ENCODE peak calls at places on chromosomes 3 and 15, in four cellular contexts. One of them, this sample, is unnamed. For H3K4me1, the result is how much of the 10 kb centered on the place peaks cover.

GRCh38 chr15:86611392-86612040 is 531.8 kb downstream of the AGBL1 start:
- DNase-seq in breast epithelium: no peak
- DNase-seq in A549: peak
- DNase-seq in IMR-90: no peak
- DNase-seq in this sample: no peak

GRCh38 chr15:25936004-25936403 is 72.9 kb upstream of the ATP10A start:
- DNase-seq in breast epithelium: no peak
- DNase-seq in A549: no peak
- DNase-seq in IMR-90: peak
- DNase-seq in this sample: no peak

GRCh38 chr15:73752817-73753214 is 335 bp downstream of the INSYN1 start:
- DNase-seq in breast epithelium: no peak
- DNase-seq in A549: no peak
- DNase-seq in IMR-90: no peak
- DNase-seq in this sample: no peak

GRCh38 chr15:60137711-60138396 is 133.7 kb downstream of the FOXB1 start:
- DNase-seq in breast epithelium: no peak
- DNase-seq in A549: no peak
- DNase-seq in IMR-90: no peak
- DNase-seq in this sample: no peak

GRCh38 chr3:43785551-43785950 is 94.8 kb downstream of the ABHD5 start:
- DNase-seq in breast epithelium: no peak
- DNase-seq in A549: no peak
- DNase-seq in IMR-90: peak
- DNase-seq in this sample: no peak

GRCh38 chr3:45035441-45036301 is 9.6 kb downstream of the CLEC3B start:
- DNase-seq in breast epithelium: no peak
- DNase-seq in A549: no peak
- DNase-seq in IMR-90: peak
- DNase-seq in this sample: peak

GRCh38 chr3:120435621-120436020 is 15.2 kb downstream of the FSTL1 start:
- DNase-seq in breast epithelium: no peak
- DNase-seq in A549: peak
- DNase-seq in IMR-90: peak
- DNase-seq in this sample: no peak

GRCh38 chr3:112734718-112735350 is 93.9 kb upstream of the CCDC80 start:
- DNase-seq in breast epithelium: no peak
- DNase-seq in A549: peak
- DNase-seq in IMR-90: peak
- DNase-seq in this sample: no peak

GRCh38 chr3:117248149-117248548 is 538.6 kb downstream of the TUSC7 start:
- DNase-seq in breast epithelium: no peak
- DNase-seq in A549: no peak
- DNase-seq in IMR-90: no peak
- DNase-seq in this sample: no peak

GRCh38 chr3:101466465-101467309 is 46.3 kb downstream of the SENP7 start:
- DNase-seq in breast epithelium: no peak
- DNase-seq in A549: peak
- DNase-seq in IMR-90: peak
- DNase-seq in this sample: peak

GRCh38 chr15:99283739-99284138 is 32.5 kb downstream of the LRRC28 start:
- DNase-seq in breast epithelium: no peak
- DNase-seq in A549: no peak
- DNase-seq in IMR-90: peak
- DNase-seq in this sample: no peak

GRCh38 chr15:74780523-74780982 is 1.3 kb upstream of the CSK start:
- DNase-seq in breast epithelium: no peak
- DNase-seq in A549: no peak
- DNase-seq in IMR-90: no peak
- DNase-seq in this sample: no peak

GRCh38 chr3:151798476-151798875 is 15.4 kb upstream of the AADAC start:
- DNase-seq in breast epithelium: no peak
- DNase-seq in A549: no peak
- DNase-seq in IMR-90: peak
- DNase-seq in this sample: no peak

GRCh38 chr3:134485075-134485536 is 679 bp downstream of the ANAPC13 start:
- DNase-seq in breast epithelium: no peak
- DNase-seq in A549: peak
- DNase-seq in IMR-90: no peak
- DNase-seq in this sample: no peak

GRCh38 chr15:49674370-49674769 is 53.5 kb downstream of the DTWD1 start:
- DNase-seq in breast epithelium: no peak
- DNase-seq in A549: no peak
- DNase-seq in IMR-90: peak
- DNase-seq in this sample: no peak

GRCh38 chr15:49675051-49675450 is 54.2 kb downstream of the DTWD1 start:
- DNase-seq in breast epithelium: no peak
- DNase-seq in A549: peak
- DNase-seq in IMR-90: peak
- DNase-seq in this sample: no peak

GRCh38 chr15:49673861-49674260 is 53.0 kb downstream of the DTWD1 start:
- DNase-seq in breast epithelium: no peak
- DNase-seq in A549: no peak
- DNase-seq in IMR-90: no peak
- DNase-seq in this sample: no peak

DNA sequence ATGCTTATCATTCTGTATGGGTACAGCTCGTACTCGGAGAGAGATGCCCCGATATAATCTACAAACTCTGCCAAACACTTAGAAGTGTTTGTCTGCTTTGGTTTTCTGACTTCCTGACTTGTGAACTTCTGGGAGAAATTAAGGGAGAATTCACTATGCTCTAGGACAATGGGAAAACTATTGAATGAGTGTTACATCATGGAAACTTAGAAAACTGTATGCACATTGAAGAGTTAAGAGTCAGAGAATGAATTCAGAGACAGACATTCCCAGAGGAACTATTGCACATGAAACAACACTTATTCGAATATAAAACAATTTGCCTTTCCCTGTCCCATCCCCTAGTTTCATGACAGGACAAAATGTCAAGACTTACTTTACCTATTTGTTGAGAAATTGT is 57.8 kb downstream of the DTWD1 start:
- DNase-seq in breast epithelium: no peak
- DNase-seq in A549: no peak
- DNase-seq in IMR-90: no peak
- DNase-seq in this sample: no peak
- H3K27ac ChIP-seq in breast epithelium: no peak
- H3K27ac ChIP-seq in A549: no peak
- H3K27ac ChIP-seq in IMR-90: no peak
- H3K27ac ChIP-seq in this sample: no peak

GRCh38 chr15:81174759-81175327 is 21.8 kb upstream of the IL16 start:
- DNase-seq in breast epithelium: no peak
- DNase-seq in A549: no peak
- DNase-seq in IMR-90: no peak
- DNase-seq in this sample: no peak
- TF ChIP-seq CTCF in breast epithelium: no peak
- TF ChIP-seq CTCF in A549: no peak
- TF ChIP-seq CTCF in IMR-90: peak
- TF ChIP-seq CTCF in this sample: no peak

GRCh38 chr3:9404680-9405079 is 7.3 kb downstream of the SETD5 start:
- DNase-seq in breast epithelium: no peak
- DNase-seq in A549: peak
- DNase-seq in IMR-90: no peak
- DNase-seq in this sample: no peak
- H3K4me1 ChIP-seq in breast epithelium: under half
- H3K4me1 ChIP-seq in A549: half or more
- H3K4me1 ChIP-seq in IMR-90: under half
- H3K4me1 ChIP-seq in this sample: half or more

GRCh38 chr15:85354948-85355347 is 25.5 kb upstream of the AKAP13 start:
- DNase-seq in breast epithelium: no peak
- DNase-seq in A549: no peak
- DNase-seq in IMR-90: no peak
- DNase-seq in this sample: no peak
- H3K27ac ChIP-seq in breast epithelium: no peak
- H3K27ac ChIP-seq in A549: peak
- H3K27ac ChIP-seq in IMR-90: no peak
- H3K27ac ChIP-seq in this sample: no peak

DNA sequence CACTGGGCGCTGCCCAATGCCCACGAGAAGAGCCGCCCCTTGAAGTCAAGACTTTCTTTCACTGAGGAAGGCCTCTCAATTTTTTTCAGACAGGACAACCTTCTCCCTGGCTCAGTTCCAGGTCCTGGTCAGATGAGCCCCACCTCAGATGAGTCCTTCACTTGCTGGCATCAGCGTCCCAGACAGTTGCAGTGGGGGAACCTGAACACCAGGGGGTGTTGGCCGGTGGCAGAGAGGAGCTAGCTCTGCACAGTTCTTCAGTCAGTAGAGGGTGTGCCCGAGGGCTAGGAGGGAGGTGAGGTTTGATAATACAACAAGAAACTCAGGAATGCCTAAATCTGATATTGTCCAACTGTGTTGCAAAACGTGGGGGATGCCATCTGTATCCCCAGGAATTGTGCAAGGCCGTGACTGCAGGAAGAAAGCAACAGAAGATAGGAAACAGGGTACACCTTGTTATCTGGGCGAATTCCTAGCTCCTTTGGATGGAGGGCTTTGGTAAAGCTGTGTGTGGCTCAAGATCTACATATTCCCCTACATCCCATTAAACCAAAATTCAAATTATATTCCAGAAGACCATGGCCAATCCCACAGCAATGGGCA is 34.3 kb downstream of the CCR3 start:
- DNase-seq in breast epithelium: no peak
- DNase-seq in A549: peak
- DNase-seq in IMR-90: no peak
- DNase-seq in this sample: peak
- TF ChIP-seq CTCF in breast epithelium: peak
- TF ChIP-seq CTCF in A549: no peak
- TF ChIP-seq CTCF in IMR-90: peak
- TF ChIP-seq CTCF in this sample: peak

GRCh38 chr3:28191363-28191762 is 50.1 kb upstream of the CMC1 start:
- DNase-seq in breast epithelium: no peak
- DNase-seq in A549: no peak
- DNase-seq in IMR-90: no peak
- DNase-seq in this sample: no peak

GRCh38 chr3:28186748-28187147 is 54.7 kb upstream of the CMC1 start:
- DNase-seq in breast epithelium: no peak
- DNase-seq in A549: no peak
- DNase-seq in IMR-90: no peak
- DNase-seq in this sample: no peak

DNA sequence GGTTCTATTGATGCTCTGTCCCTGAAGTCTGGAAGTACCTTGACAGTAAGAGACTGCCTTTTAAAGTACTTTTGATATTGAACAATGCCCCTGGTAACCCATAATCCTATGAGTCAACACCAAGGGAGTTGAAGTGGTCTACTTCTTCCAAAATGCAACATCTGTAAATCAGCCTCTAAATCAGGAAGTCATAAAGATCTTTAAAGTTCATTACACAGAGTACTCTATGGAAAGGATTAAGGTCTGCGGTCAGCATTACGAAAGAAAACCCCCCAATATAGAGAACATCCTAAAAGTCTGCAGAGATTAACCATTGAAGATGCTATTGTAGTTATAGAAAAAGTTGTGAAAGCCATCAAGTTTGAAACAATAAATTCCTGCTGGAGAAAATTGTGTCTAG is 52.7 kb upstream of the CMC1 start:
- DNase-seq in breast epithelium: no peak
- DNase-seq in A549: no peak
- DNase-seq in IMR-90: no peak
- DNase-seq in this sample: no peak
- H3K4me1 ChIP-seq in breast epithelium: under half
- H3K4me1 ChIP-seq in A549: under half
- H3K4me1 ChIP-seq in IMR-90: under half
- H3K4me1 ChIP-seq in this sample: under half

GRCh38 chr3:194231840-194232832 is 96.2 kb downstream of the HES1 start:
- DNase-seq in breast epithelium: peak
- DNase-seq in A549: no peak
- DNase-seq in IMR-90: no peak
- DNase-seq in this sample: no peak

GRCh38 chr3:194240766-194241165 is 104.8 kb downstream of the HES1 start:
- DNase-seq in breast epithelium: no peak
- DNase-seq in A549: no peak
- DNase-seq in IMR-90: no peak
- DNase-seq in this sample: no peak

GRCh38 chr3:194233150-194233549 is 97.2 kb downstream of the HES1 start:
- DNase-seq in breast epithelium: no peak
- DNase-seq in A549: no peak
- DNase-seq in IMR-90: no peak
- DNase-seq in this sample: no peak

GRCh38 chr3:194235160-194235559 is 99.2 kb downstream of the HES1 start:
- DNase-seq in breast epithelium: no peak
- DNase-seq in A549: no peak
- DNase-seq in IMR-90: no peak
- DNase-seq in this sample: no peak

GRCh38 chr3:194237110-194237509 is 101.2 kb downstream of the HES1 start:
- DNase-seq in breast epithelium: no peak
- DNase-seq in A549: no peak
- DNase-seq in IMR-90: no peak
- DNase-seq in this sample: no peak
- H3K27ac ChIP-seq in breast epithelium: no peak
- H3K27ac ChIP-seq in A549: no peak
- H3K27ac ChIP-seq in IMR-90: no peak
- H3K27ac ChIP-seq in this sample: no peak